ENCODE peak calls at places on chromosomes 1 and 21, in five cellular contexts. Z, C, U, W and K are unnamed samples.

GRCh38 chr1:212437179-212437798 is 4.6 kb downstream of the NENF start:
- DNase-seq in Z (no peak), C (no peak), U (no peak), W (no peak), K (no peak)

GRCh38 chr1:24321712-24322635 is 2.8 kb downstream of the GRHL3 start:
- DNase-seq in Z (peak; percentile 11), W (peak; percentile 22), U (peak; percentile 28), C (peak; percentile 87), K (peak; percentile 54)

GRCh38 chr1:52674497-52675384 is 23.4 kb downstream of the COA7 start:
- DNase-seq in U (no peak), W (no peak), C (no peak), Z (peak; percentile 53), K (no peak)

GRCh38 chr1:17919525-17920439 is 164.6 kb downstream of the ACTL8 start:
- DNase-seq in C (peak; percentile 41), Z (no peak), U (peak; percentile 24), W (no peak), K (peak; percentile 20)

GRCh38 chr1:215835951-215836350 is 268.8 kb downstream of the KCTD3 start:
- DNase-seq in Z (no peak), U (no peak), C (peak; percentile 5), W (no peak), K (peak; percentile 5)

GRCh38 chr1:229249854-229250644 is 20.9 kb upstream of the RAB4A start:
- DNase-seq in U (no peak), C (no peak), W (no peak), Z (no peak), K (no peak)

GRCh38 chr1:171794085-171794484 is 12.6 kb downstream of the METTL13 start:
- DNase-seq in C (peak; percentile 52), W (no peak), Z (no peak), U (no peak), K (peak; percentile 37)

GRCh38 chr1:164510435-164510834 is 48.5 kb upstream of the PBX1 start:
- DNase-seq in Z (peak; percentile 15), U (no peak), C (no peak), W (no peak), K (no peak)

GRCh38 chr1:36320291-36320758 is 3.1 kb downstream of the EVA1B start:
- DNase-seq in Z (no peak), C (no peak), W (no peak), U (no peak), K (no peak)

GRCh38 chr1:88401283-88401682 is 282.8 kb upstream of the PKN2 start:
- DNase-seq in W (no peak), C (no peak), U (no peak), Z (no peak), K (no peak)

GRCh38 chr21:32463367-32463766 is 50.9 kb downstream of the EVA1C start:
- DNase-seq in Z (peak; percentile 68), W (no peak), U (no peak), C (no peak), K (peak; percentile 88)

GRCh38 chr1:38191451-38191850 is 144.9 kb upstream of the POU3F1 start:
- DNase-seq in W (no peak), U (no peak), Z (no peak), C (no peak), K (no peak)

GRCh38 chr21:41585199-41585994 is 77.4 kb upstream of the TMPRSS2 start:
- DNase-seq in W (no peak), C (no peak), Z (no peak), U (no peak), K (no peak)

GRCh38 chr1:54009406-54009805 is 8.6 kb downstream of the LDLRAD1 start:
- DNase-seq in C (no peak), U (no peak), Z (no peak), W (no peak), K (no peak)

GRCh38 chr1:115227683-115228082 is 110.4 kb downstream of the NGF start:
- DNase-seq in C (no peak), U (no peak), W (no peak), Z (no peak), K (peak; percentile 26)

GRCh38 chr1:194908643-194909042 is 1699.6 kb downstream of the KCNT2 start:
- DNase-seq in U (no peak), W (no peak), C (no peak), Z (no peak), K (no peak)

GRCh38 chr1:210654176-210654786 is 325.6 kb downstream of the HHAT start:
- DNase-seq in Z (no peak), U (no peak), C (no peak), W (no peak), K (no peak)

GRCh38 chr21:26939532-26940181 is 27.2 kb downstream of the ADAMTS5 start:
- DNase-seq in C (no peak), U (no peak), Z (no peak), W (no peak), K (peak; percentile 77)

GRCh38 chr1:27891196-27891889 is 19.0 kb downstream of the THEMIS2 start:
- DNase-seq in W (no peak), U (no peak), C (no peak), Z (no peak), K (no peak)

GRCh38 chr1:7334475-7335035 is 436.5 kb upstream of the VAMP3 start:
- DNase-seq in C (no peak), U (peak; percentile 3), W (no peak), Z (no peak), K (no peak)

GRCh38 chr1:224411766-224412165 is 22.8 kb downstream of the WDR26 start:
- DNase-seq in W (no peak), Z (no peak), C (no peak), U (no peak), K (no peak)

GRCh38 chr1:118185083-118185899 is at the start of gene SPAG17:
- DNase-seq in W (no peak), U (no peak), C (peak; percentile 26), Z (peak; percentile 11), K (no peak)